ENCODE peak calls at places on chromosome 14, in ten cellular contexts. N is K562, G is SK-N-SH, O is AG04450, E is thoracic aorta, T is ovary, K is HCT116, D is fibroblast of lung, C is hepatocyte, U is left lung. B is an unnamed sample.

GRCh38 chr14:68939893-68940613 is 39.0 kb downstream of the ACTN1 start:
- DNase-seq in N (no peak), G (peak; percentile 51), O (peak; percentile 80), E (peak; percentile 78), T (peak; percentile 33), K (no peak), D (peak; percentile 98), C (peak; percentile 80), U (no peak), B (peak; percentile 98)

GRCh38 chr14:78902010-78902623 is 731.9 kb downstream of the NRXN3 start:
- DNase-seq in N (peak; percentile 5), G (peak; percentile 7), O (peak; percentile 20), E (no peak), T (no peak), K (no peak), D (peak; percentile 36), C (peak; percentile 66), U (no peak), B (peak; percentile 74)

GRCh38 chr14:87494010-87494409 is 499.0 kb downstream of the GALC start:
- DNase-seq in N (no peak), G (no peak), O (no peak), E (no peak), T (no peak), K (no peak), D (no peak), C (no peak), U (no peak), B (no peak)

GRCh38 chr14:99677231-99677891 is 6.7 kb upstream of the CYP46A1 start:
- DNase-seq in N (no peak), G (no peak), O (no peak), E (no peak), T (no peak), K (no peak), D (no peak), C (peak; percentile 65), U (peak; percentile 60), B (peak; percentile 73)

GRCh38 chr14:75514673-75515630 is 7.3 kb upstream of the BATF start:
- DNase-seq in N (peak; percentile 39), G (no peak), O (no peak), E (no peak), T (no peak), K (no peak), D (peak; percentile 41), C (no peak), U (no peak), B (no peak)

GRCh38 chr14:76761849-76762616 is 765 bp downstream of the VASH1 start:
- DNase-seq in N (no peak), G (no peak), O (no peak), E (no peak), T (no peak), K (no peak), D (no peak), C (no peak), U (no peak), B (no peak)

GRCh38 chr14:72443256-72443655 is 450.6 kb downstream of the DPF3 start:
- DNase-seq in N (no peak), G (no peak), O (no peak), E (no peak), T (no peak), K (no peak), D (no peak), C (no peak), U (no peak), B (no peak)

GRCh38 chr14:75267141-75267601 is 11.5 kb upstream of the FOS start:
- DNase-seq in N (no peak), G (no peak), O (no peak), E (no peak), T (no peak), K (no peak), D (peak; percentile 64), C (peak; percentile 42), U (no peak), B (peak; percentile 82)

GRCh38 chr14:23725980-23726746 is 90.0 kb downstream of the DHRS2 start:
- DNase-seq in N (no peak), G (no peak), O (no peak), E (no peak), T (no peak), K (no peak), D (no peak), C (no peak), U (no peak), B (no peak)

GRCh38 chr14:68631691-68632590 is 160.9 kb downstream of the ZFP36L1 start:
- DNase-seq in N (no peak), G (no peak), O (no peak), E (no peak), T (no peak), K (no peak), D (no peak), C (no peak), U (no peak), B (no peak)

GRCh38 chr14:100840286-100840685 is 14.4 kb downstream of the MEG3 start:
- DNase-seq in N (no peak), G (no peak), O (no peak), E (no peak), T (no peak), K (no peak), D (no peak), C (no peak), U (no peak), B (no peak)

GRCh38 chr14:68775614-68776126 is 17.2 kb downstream of the ZFP36L1 start:
- DNase-seq in N (peak; percentile 40), G (no peak), O (no peak), E (no peak), T (no peak), K (no peak), D (no peak), C (no peak), U (no peak), B (no peak)

GRCh38 chr14:69337984-69338383 is 60.1 kb downstream of the ERH start:
- DNase-seq in N (no peak), G (no peak), O (no peak), E (no peak), T (no peak), K (no peak), D (no peak), C (no peak), U (peak; percentile 43), B (no peak)

GRCh38 chr14:21093769-21094681 is 4.4 kb downstream of the ZNF219 start:
- DNase-seq in N (no peak), G (peak; percentile 71), O (no peak), E (no peak), T (no peak), K (no peak), D (no peak), C (peak; percentile 61), U (no peak), B (peak; percentile 16)

GRCh38 chr14:91395998-91396660 is 21.5 kb downstream of the CCDC88C start:
- DNase-seq in N (no peak), G (no peak), O (no peak), E (no peak), T (no peak), K (no peak), D (no peak), C (no peak), U (no peak), B (no peak)

GRCh38 chr14:91399868-91400640 is 17.6 kb downstream of the CCDC88C start:
- DNase-seq in N (no peak), G (no peak), O (no peak), E (no peak), T (no peak), K (no peak), D (no peak), C (no peak), U (no peak), B (no peak)

GRCh38 chr14:91396959-91397815 is 20.4 kb downstream of the CCDC88C start:
- DNase-seq in N (peak; percentile 19), G (no peak), O (no peak), E (no peak), T (no peak), K (no peak), D (no peak), C (no peak), U (peak; percentile 71), B (no peak)

GRCh38 chr14:91398707-91399106 is 18.9 kb downstream of the CCDC88C start:
- DNase-seq in N (no peak), G (peak; percentile 72), O (no peak), E (no peak), T (no peak), K (no peak), D (no peak), C (no peak), U (no peak), B (no peak)

GRCh38 chr14:91398192-91398591 is 19.4 kb downstream of the CCDC88C start:
- DNase-seq in N (no peak), G (no peak), O (no peak), E (no peak), T (no peak), K (no peak), D (no peak), C (no peak), U (no peak), B (no peak)
- H3K27ac ChIP-seq in N (no peak overlapping the region), G (no peak overlapping the region), O (no peak overlapping the region), E (no peak overlapping the region), T (no peak overlapping the region), K (no peak overlapping the region), D (no peak overlapping the region), C (peak overlapping the region; percentile 54), U (peak overlapping the region; percentile 26), B (no peak overlapping the region)

GRCh38 chr14:63632932-63633514 is 8.6 kb downstream of the WDR89 start:
- DNase-seq in N (peak; percentile 4), G (peak; percentile 36), O (no peak), E (no peak), T (no peak), K (peak; percentile 7), D (peak; percentile 46), C (peak; percentile 24), U (no peak), B (no peak)

DNA sequence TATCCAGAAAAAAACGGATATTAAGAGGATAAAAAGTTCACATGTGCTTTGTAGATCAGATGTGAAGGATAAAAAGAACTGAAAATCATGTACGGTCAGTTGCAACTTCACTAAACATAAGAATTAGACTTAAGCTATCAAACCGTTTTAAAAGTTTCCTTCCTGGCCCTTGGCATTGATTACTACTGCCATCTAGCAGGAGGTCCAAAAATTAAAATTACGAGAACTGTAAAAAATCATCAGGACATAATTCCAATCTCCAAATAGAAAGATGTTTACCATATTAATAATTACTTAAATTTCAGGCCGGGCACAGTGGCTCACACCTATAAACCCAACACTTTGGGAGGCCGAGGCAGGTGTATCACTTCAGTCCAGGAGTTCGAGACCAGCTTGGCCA is 7.9 kb downstream of the WDR89 start:
- DNase-seq in N (no peak), G (no peak), O (no peak), E (no peak), T (no peak), K (no peak), D (peak; percentile 36), C (no peak), U (no peak), B (no peak)
- TF ChIP-seq CTCF in N (no peak), G (peak; percentile 11), O (peak; percentile 17), E (no peak), T (no peak), K (peak; percentile 9), D (peak; percentile 19), C (no peak), U (no peak), B (no peak)

GRCh38 chr14:54498579-54498978 is 9.8 kb upstream of the GMFB start:
- DNase-seq in N (no peak), G (no peak), O (no peak), E (no peak), T (no peak), K (no peak), D (no peak), C (no peak), U (no peak), B (no peak)
- H3K27me3 ChIP-seq in N (no peaks in the 10 kb centered on the region), G (no peaks in the 10 kb centered on the region), O (peaks cover 9% of the 10 kb centered on the region), E (no peaks in the 10 kb centered on the region), T (no peaks in the 10 kb centered on the region), K (no peaks in the 10 kb centered on the region), D (no peaks in the 10 kb centered on the region), C (no peaks in the 10 kb centered on the region), U (no peaks in the 10 kb centered on the region), B (no peaks in the 10 kb centered on the region)

GRCh38 chr14:57352771-57353170 is 37.6 kb upstream of the NAA30 start:
- DNase-seq in N (no peak), G (no peak), O (no peak), E (no peak), T (no peak), K (no peak), D (no peak), C (no peak), U (no peak), B (no peak)
- H3K27ac ChIP-seq in N (no peak overlapping the region), G (no peak overlapping the region), O (no peak overlapping the region), E (no peak overlapping the region), T (no peak overlapping the region), K (no peak overlapping the region), D (no peak overlapping the region), C (no peak overlapping the region), U (no peak overlapping the region), B (no peak overlapping the region)

B was measured in cardiac muscle cell.